ENCODE peak calls at places on chromosomes 4 and X, in six cellular contexts. One of them, this sample, is unnamed.

GRCh38 chr4:108345862-108346530 is 177.3 kb upstream of the LEF1 start:
- DNase-seq in SK-N-SH: no peak
- DNase-seq in PC-3: no peak
- DNase-seq in HCT116: no peak
- DNase-seq in MM.1S: peak
- DNase-seq in GM23248: peak
- DNase-seq in this sample: no peak

GRCh38 chr4:109432203-109432602 is 1.4 kb upstream of the SEC24B start:
- DNase-seq in SK-N-SH: no peak
- DNase-seq in PC-3: no peak
- DNase-seq in HCT116: no peak
- DNase-seq in MM.1S: no peak
- DNase-seq in GM23248: no peak
- DNase-seq in this sample: peak

GRCh38 chr4:25448379-25449109 is 71.5 kb downstream of the ANAPC4 start:
- DNase-seq in SK-N-SH: no peak
- DNase-seq in PC-3: no peak
- DNase-seq in HCT116: no peak
- DNase-seq in MM.1S: no peak
- DNase-seq in GM23248: peak
- DNase-seq in this sample: peak

GRCh38 chr4:158912390-158913175 is 143.8 kb downstream of the FNIP2 start:
- DNase-seq in SK-N-SH: no peak
- DNase-seq in PC-3: no peak
- DNase-seq in HCT116: no peak
- DNase-seq in MM.1S: no peak
- DNase-seq in GM23248: peak
- DNase-seq in this sample: no peak

GRCh38 chrX:74493806-74494205 is 72.5 kb downstream of the SLC16A2 start:
- DNase-seq in SK-N-SH: no peak
- DNase-seq in PC-3: no peak
- DNase-seq in HCT116: no peak
- DNase-seq in MM.1S: no peak
- DNase-seq in GM23248: no peak
- DNase-seq in this sample: peak

GRCh38 chrX:153644356-153645125 is 2.5 kb upstream of the DUSP9 start:
- DNase-seq in SK-N-SH: peak
- DNase-seq in PC-3: no peak
- DNase-seq in HCT116: no peak
- DNase-seq in MM.1S: no peak
- DNase-seq in GM23248: no peak
- DNase-seq in this sample: peak

GRCh38 chr4:11739992-11740391 is 311.3 kb upstream of the HS3ST1 start:
- DNase-seq in SK-N-SH: no peak
- DNase-seq in PC-3: no peak
- DNase-seq in HCT116: no peak
- DNase-seq in MM.1S: no peak
- DNase-seq in GM23248: no peak
- DNase-seq in this sample: no peak

GRCh38 chrX:102650903-102651241 is 411 bp upstream of the GPRASP1 start:
- DNase-seq in SK-N-SH: no peak
- DNase-seq in PC-3: no peak
- DNase-seq in HCT116: no peak
- DNase-seq in MM.1S: no peak
- DNase-seq in GM23248: no peak
- DNase-seq in this sample: no peak

GRCh38 chr4:72067051-72067450 is 35.3 kb downstream of the NPFFR2 start:
- DNase-seq in SK-N-SH: no peak
- DNase-seq in PC-3: no peak
- DNase-seq in HCT116: no peak
- DNase-seq in MM.1S: no peak
- DNase-seq in GM23248: no peak
- DNase-seq in this sample: no peak

GRCh38 chr4:1171306-1172227 is 816 bp downstream of the SPON2 start:
- DNase-seq in SK-N-SH: peak
- DNase-seq in PC-3: no peak
- DNase-seq in HCT116: no peak
- DNase-seq in MM.1S: no peak
- DNase-seq in GM23248: peak
- DNase-seq in this sample: peak

GRCh38 chrX:19964017-19964710 is 26.7 kb downstream of the BCLAF3 start:
- DNase-seq in SK-N-SH: no peak
- DNase-seq in PC-3: peak
- DNase-seq in HCT116: no peak
- DNase-seq in MM.1S: no peak
- DNase-seq in GM23248: no peak
- DNase-seq in this sample: no peak

GRCh38 chrX:77426811-77427210 is 20.4 kb upstream of the FGF16 start:
- DNase-seq in SK-N-SH: no peak
- DNase-seq in PC-3: peak
- DNase-seq in HCT116: no peak
- DNase-seq in MM.1S: no peak
- DNase-seq in GM23248: peak
- DNase-seq in this sample: no peak

GRCh38 chrX:84044051-84044450 is 143.9 kb downstream of the RPS6KA6 start:
- DNase-seq in SK-N-SH: no peak
- DNase-seq in PC-3: peak
- DNase-seq in HCT116: no peak
- DNase-seq in MM.1S: no peak
- DNase-seq in GM23248: no peak
- DNase-seq in this sample: no peak

GRCh38 chrX:2497961-2498780 is 2.6 kb downstream of the DHRSX start:
- DNase-seq in SK-N-SH: no peak
- DNase-seq in PC-3: no peak
- DNase-seq in HCT116: no peak
- DNase-seq in MM.1S: no peak
- DNase-seq in GM23248: peak
- DNase-seq in this sample: no peak

GRCh38 chrX:30525732-30526131 is 51.8 kb downstream of the TASL start:
- DNase-seq in SK-N-SH: no peak
- DNase-seq in PC-3: no peak
- DNase-seq in HCT116: no peak
- DNase-seq in MM.1S: no peak
- DNase-seq in GM23248: no peak
- DNase-seq in this sample: no peak

GRCh38 chr4:146637853-146638800 is 566 bp upstream of the POU4F2 start:
- DNase-seq in SK-N-SH: peak
- DNase-seq in PC-3: no peak
- DNase-seq in HCT116: no peak
- DNase-seq in MM.1S: no peak
- DNase-seq in GM23248: no peak
- DNase-seq in this sample: peak
- H3K9ac ChIP-seq in SK-N-SH: no peak
- H3K9ac ChIP-seq in PC-3: no peak
- H3K9ac ChIP-seq in HCT116: no peak
- H3K9ac ChIP-seq in MM.1S: no peak
- H3K9ac ChIP-seq in GM23248: no peak
- H3K9ac ChIP-seq in this sample: no peak

DNA sequence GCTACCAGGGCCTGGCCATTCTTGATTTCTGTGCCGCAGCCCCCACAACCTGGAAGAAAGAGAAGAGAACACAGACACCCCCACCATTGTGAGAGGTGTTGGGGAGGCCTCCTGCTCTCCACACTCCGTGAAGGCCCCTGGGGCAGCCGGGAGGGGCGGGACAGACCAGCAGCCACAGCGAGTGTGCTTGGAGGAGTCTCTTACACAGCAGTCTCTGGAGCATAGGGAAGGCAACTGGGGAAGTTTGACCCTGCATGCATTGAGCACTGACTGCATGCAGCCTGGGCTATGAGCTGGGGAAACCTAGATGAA is 77.9 kb downstream of the ABLIM2 start:
- DNase-seq in SK-N-SH: no peak
- DNase-seq in PC-3: no peak
- DNase-seq in HCT116: no peak
- DNase-seq in MM.1S: no peak
- DNase-seq in GM23248: no peak
- DNase-seq in this sample: no peak
- H2AFZ ChIP-seq in SK-N-SH: no peak
- H2AFZ ChIP-seq in PC-3: no peak
- H2AFZ ChIP-seq in HCT116: no peak
- H2AFZ ChIP-seq in MM.1S: no peak
- H2AFZ ChIP-seq in GM23248: no peak
- H2AFZ ChIP-seq in this sample: peak

GRCh38 chr4:40908297-40908696 is 158.5 kb downstream of the NSUN7 start:
- DNase-seq in SK-N-SH: no peak
- DNase-seq in PC-3: peak
- DNase-seq in HCT116: peak
- DNase-seq in MM.1S: no peak
- DNase-seq in GM23248: no peak
- DNase-seq in this sample: no peak
- TF ChIP-seq EZH2phosphoT487 in SK-N-SH: no peak
- TF ChIP-seq EZH2phosphoT487 in PC-3: no peak
- TF ChIP-seq EZH2phosphoT487 in HCT116: no peak
- TF ChIP-seq EZH2phosphoT487 in MM.1S: no peak
- TF ChIP-seq EZH2phosphoT487 in GM23248: no peak
- TF ChIP-seq EZH2phosphoT487 in this sample: no peak

GRCh38 chrX:119467842-119468185 is 430 bp upstream of the SLC25A5 start:
- DNase-seq in SK-N-SH: no peak
- DNase-seq in PC-3: no peak
- DNase-seq in HCT116: no peak
- DNase-seq in MM.1S: no peak
- DNase-seq in GM23248: no peak
- DNase-seq in this sample: no peak
- H3K9ac ChIP-seq in SK-N-SH: no peak
- H3K9ac ChIP-seq in PC-3: no peak
- H3K9ac ChIP-seq in HCT116: peak
- H3K9ac ChIP-seq in MM.1S: peak
- H3K9ac ChIP-seq in GM23248: no peak
- H3K9ac ChIP-seq in this sample: no peak

DNA sequence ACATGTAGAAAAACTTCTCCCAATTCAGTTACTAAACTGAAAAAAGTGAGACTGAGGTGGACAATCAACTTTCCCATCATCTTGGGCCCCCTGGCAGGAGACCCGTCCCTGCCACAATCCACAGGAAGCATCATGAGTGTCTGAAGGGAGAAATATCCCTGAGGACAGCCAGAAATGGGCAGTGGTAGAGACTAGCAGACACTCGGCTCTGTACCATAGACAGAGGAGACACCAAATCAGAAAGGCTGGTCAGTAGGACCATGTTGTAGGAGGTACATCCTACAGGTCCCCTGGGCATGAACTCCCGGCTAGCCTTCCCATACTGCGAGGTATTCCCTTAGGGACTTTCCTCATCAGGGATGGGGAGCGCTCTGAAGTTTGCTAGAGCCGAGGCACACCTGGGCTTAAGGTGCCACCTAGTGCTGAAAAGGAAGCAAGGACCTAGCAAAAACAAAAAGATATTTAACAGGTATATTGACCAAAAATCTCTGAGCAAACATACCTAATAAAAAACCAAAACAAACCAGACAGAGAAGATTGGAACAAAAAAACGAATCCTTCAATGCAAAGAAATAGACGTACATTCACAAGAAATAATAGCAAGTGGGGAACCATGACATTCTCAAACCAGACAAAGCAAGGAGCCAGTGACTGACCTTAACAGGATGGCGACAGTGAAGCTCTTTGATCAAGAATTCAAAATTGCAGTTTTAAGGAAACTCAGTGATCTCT is 55.6 kb downstream of the HAUS3 start:
- DNase-seq in SK-N-SH: no peak
- DNase-seq in PC-3: peak
- DNase-seq in HCT116: peak
- DNase-seq in MM.1S: peak
- DNase-seq in GM23248: no peak
- DNase-seq in this sample: peak
- H2AFZ ChIP-seq in SK-N-SH: no peak
- H2AFZ ChIP-seq in PC-3: no peak
- H2AFZ ChIP-seq in HCT116: no peak
- H2AFZ ChIP-seq in MM.1S: no peak
- H2AFZ ChIP-seq in GM23248: no peak
- H2AFZ ChIP-seq in this sample: no peak

GRCh38 chrX:14819766-14820165 is 53.1 kb downstream of the FANCB start:
- DNase-seq in SK-N-SH: no peak
- DNase-seq in PC-3: no peak
- DNase-seq in HCT116: no peak
- DNase-seq in MM.1S: no peak
- DNase-seq in GM23248: no peak
- DNase-seq in this sample: no peak
- TF ChIP-seq EZH2phosphoT487 in SK-N-SH: no peak
- TF ChIP-seq EZH2phosphoT487 in PC-3: no peak
- TF ChIP-seq EZH2phosphoT487 in HCT116: no peak
- TF ChIP-seq EZH2phosphoT487 in MM.1S: no peak
- TF ChIP-seq EZH2phosphoT487 in GM23248: no peak
- TF ChIP-seq EZH2phosphoT487 in this sample: no peak